ENCODE peak calls at places on chromosomes 1 and 21, in nine cellular contexts. B, W, S, P, A, F, R, O and Y are unnamed samples.
A peak's percentile ranks its signal among the peaks of the same experiment; 100 is the strongest.

GRCh38 chr1:90833497-90834087 is 116.5 kb upstream of the BARHL2 start:
- DNase-seq in S (no peak), O (no peak), P (no peak), W (no peak), F (no peak), R (no peak), B (no peak), A (no peak), Y (no peak)

GRCh38 chr21:43754948-43755781 is 20.9 kb downstream of the CSTB start:
- DNase-seq in O (no peak), B (no peak), P (no peak), R (no peak), F (no peak), A (no peak), W (no peak), S (no peak), Y (no peak)

GRCh38 chr1:197467881-197468280 is 199.8 kb downstream of the CRB1 start:
- DNase-seq in R (no peak), F (no peak), W (no peak), A (peak; percentile 81), B (no peak), S (peak; percentile 37), O (no peak), P (no peak), Y (no peak)

GRCh38 chr1:47752048-47752451 is 245.1 kb downstream of the TRABD2B start:
- DNase-seq in R (no peak), F (peak; percentile 58), W (no peak), S (no peak), A (peak; percentile 20), O (no peak), P (no peak), B (no peak), Y (no peak)

GRCh38 chr1:27087371-27087941 is 67.5 kb downstream of the SLC9A1 start:
- DNase-seq in A (no peak), P (no peak), R (no peak), F (no peak), B (no peak), S (no peak), O (no peak), W (no peak), Y (no peak)

GRCh38 chr1:84688461-84689061 is 1.7 kb downstream of the SSX2IP start:
- DNase-seq in F (no peak), O (no peak), A (peak; percentile 58), B (no peak), R (no peak), S (no peak), W (no peak), P (no peak), Y (no peak)

GRCh38 chr1:206766251-206766856 is 4.2 kb upstream of the IL19 start:
- DNase-seq in W (no peak), R (peak; percentile 16), A (peak; percentile 72), S (peak; percentile 78), F (peak; percentile 69), O (peak; percentile 59), B (peak; percentile 92), P (no peak), Y (peak; percentile 87)

GRCh38 chr1:15876357-15876756 is 28.9 kb downstream of the SPEN start:
- DNase-seq in W (no peak), O (no peak), B (no peak), S (peak; percentile 12), P (peak; percentile 69), F (peak; percentile 15), A (no peak), R (no peak), Y (no peak)

DNA sequence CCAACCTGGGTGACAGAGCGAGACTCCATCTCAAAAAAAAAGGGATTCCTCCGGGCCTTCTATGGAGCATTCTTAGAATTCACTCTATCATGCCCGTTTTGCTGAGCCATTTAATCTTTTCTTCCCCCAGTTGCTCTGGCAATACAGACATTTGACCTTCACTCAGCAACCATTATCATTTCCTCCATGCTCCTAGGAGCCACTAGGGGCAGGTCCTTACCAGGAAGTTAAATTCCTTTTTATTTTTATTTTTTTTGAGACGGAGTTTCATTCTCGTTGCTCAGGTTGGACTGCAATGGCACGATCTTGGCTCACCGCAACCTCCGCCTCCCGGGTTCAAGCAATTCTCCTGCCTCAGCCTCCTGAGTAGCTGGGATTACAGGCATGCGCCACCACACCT is 9.7 kb upstream of the CGN start:
- DNase-seq in B (no peak), R (no peak), A (no peak), F (peak; percentile 48), O (no peak), P (no peak), W (no peak), S (no peak), Y (no peak)
- TF ChIP-seq CTCF in B (peak; percentile 14), R (peak; percentile 26), A (peak; percentile 40), F (no peak), O (no peak), P (no peak), W (peak; percentile 37), S (peak; percentile 40), Y (no peak)

DNA sequence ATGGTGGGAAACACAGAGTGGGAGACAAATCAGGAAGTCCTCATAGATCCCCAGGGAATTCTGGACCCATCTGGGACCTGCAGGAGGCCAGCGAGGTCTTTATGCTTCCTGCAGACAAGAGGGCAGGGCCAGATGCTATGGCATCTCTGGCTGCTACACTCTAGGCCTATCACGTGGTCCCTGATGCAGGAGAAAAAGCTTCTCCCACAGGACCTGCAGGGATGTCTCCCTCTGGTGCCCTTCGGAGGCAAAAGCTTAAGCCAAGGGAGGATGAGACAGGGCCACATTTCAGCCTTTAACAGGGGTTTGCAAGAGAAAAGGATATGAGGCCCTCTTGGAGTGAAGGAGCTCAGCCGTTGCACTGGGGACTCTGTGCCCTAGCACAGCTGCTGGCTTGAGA is 243.0 kb downstream of the C1orf94 start:
- DNase-seq in R (no peak), B (no peak), S (no peak), A (peak; percentile 9), F (no peak), P (peak; percentile 57), O (no peak), W (no peak), Y (no peak)
- TF ChIP-seq CTCF in R (no peak), B (no peak), S (no peak), A (peak; percentile 15), F (no peak), P (no peak), O (no peak), W (peak; percentile 15), Y (no peak)

GRCh38 chr1:32201011-32201855 is 838 bp downstream of the CCDC28B start:
- DNase-seq in F (peak; percentile 78), B (no peak), S (peak; percentile 42), P (peak; percentile 61), A (peak; percentile 55), R (no peak), O (peak; percentile 81), W (peak; percentile 38), Y (peak; percentile 78)
- TF ChIP-seq CTCF in F (peak; percentile 15), B (peak; percentile 17), S (peak; percentile 38), P (no peak), A (no peak), R (no peak), O (no peak), W (peak; percentile 15), Y (no peak)

DNA sequence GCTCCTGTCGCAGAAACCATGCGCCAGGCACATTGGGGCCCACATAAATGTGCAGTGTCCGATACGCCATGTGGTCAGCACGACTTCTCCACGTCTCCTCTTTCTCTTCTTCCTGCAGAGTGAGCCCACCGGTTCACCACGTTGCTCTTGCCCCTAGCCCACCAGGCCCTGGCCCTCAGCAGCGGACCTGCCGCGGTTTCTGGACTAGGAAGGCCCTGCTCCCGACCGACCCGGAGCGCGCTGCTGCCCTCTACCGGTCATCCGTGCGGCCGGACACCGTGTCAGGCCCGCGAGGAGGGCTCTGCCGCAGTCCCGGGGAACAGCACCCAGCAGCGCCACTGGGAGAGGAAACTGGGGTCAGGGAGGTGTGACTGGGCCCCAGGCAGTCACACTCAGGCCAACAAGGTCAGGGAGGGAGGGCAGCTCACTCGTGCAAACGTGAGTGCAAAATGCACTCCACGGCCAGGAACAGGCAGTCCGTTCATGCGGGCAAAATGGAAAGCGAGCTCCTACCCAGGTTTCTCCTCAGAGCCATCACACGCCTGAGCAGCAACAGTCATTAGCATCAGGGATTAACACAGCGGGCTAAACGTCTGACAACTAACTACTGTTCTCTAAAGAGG is 13.7 kb downstream of the TLR5 start:
- DNase-seq in W (peak; percentile 83), S (peak; percentile 25), O (peak; percentile 50), A (peak; percentile 46), B (no peak), R (peak; percentile 67), P (peak; percentile 88), F (peak; percentile 78), Y (peak; percentile 74)
- TF ChIP-seq CTCF in W (peak; percentile 93), S (peak; percentile 94), O (peak; percentile 83), A (peak; percentile 89), B (peak; percentile 98), R (peak; percentile 54), P (peak; percentile 81), F (peak; percentile 93), Y (peak; percentile 91)

GRCh38 chr1:225882008-225882698 is at the start of gene TMEM63A:
- DNase-seq in S (peak; percentile 76), B (no peak), P (peak; percentile 94), A (peak; percentile 86), O (peak; percentile 91), F (peak; percentile 94), W (peak; percentile 90), R (peak; percentile 95), Y (peak; percentile 97)

GRCh38 chr1:225880636-225881035 is 1.5 kb downstream of the TMEM63A start:
- DNase-seq in A (no peak), P (no peak), S (no peak), W (no peak), F (no peak), R (no peak), B (no peak), O (no peak), Y (no peak)

GRCh38 chr1:225880210-225880584 is 2.0 kb downstream of the TMEM63A start:
- DNase-seq in S (no peak), B (no peak), O (no peak), F (no peak), R (no peak), P (no peak), A (no peak), W (no peak), Y (no peak)

GRCh38 chr1:225882699-225883615 is 777 bp upstream of the TMEM63A start:
- DNase-seq in A (peak; percentile 41), P (peak; percentile 42), W (peak; percentile 37), R (peak; percentile 62), F (peak; percentile 65), B (no peak), S (no peak), O (peak; percentile 31), Y (peak; percentile 89)

DNA sequence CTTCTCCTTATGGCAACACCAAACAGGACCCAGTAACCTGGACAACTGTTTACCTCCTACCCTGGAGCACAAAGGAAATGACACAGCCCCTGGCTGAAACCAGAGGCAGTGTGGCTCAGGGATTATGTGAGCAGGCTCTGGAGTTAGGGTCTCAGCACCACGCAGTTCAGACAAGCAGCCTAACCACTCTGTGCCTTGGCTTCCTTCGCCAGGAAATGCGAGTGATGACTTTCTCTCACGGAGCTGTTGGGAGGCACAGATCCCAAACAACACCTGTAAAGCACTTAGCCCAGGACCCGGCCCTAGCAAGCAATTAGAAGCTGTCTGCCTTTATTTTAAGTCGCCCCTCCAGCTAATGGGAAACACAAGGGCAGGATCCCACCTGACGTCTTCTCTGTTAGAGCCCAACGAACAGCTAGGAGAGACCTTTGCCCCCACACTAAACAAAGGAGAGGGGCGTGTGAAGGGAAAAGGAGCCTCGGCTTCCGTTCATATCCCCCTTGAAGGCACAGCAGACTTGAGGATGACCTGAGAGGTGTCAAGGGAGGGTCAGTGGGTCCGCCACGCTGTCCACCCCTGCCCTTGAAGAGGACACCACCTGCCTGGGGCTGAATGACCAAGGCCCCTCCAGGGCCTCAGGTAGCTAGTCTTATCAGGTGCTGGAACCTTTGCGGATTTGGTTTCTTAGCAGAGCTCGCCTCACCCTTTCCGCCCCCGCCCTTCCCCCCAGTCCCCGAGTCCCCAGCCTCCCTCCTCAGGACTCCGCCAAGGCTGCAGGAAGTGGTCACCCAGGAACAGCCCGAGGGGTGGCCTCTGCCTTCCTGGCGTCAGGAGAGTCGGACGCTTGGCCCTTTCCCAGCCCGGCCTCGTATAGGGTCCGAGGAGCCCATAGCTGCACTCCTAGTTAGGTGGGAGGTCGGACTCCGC is 836 bp downstream of the TMEM63A start:
- DNase-seq in W (no peak), O (peak; percentile 58), A (no peak), B (no peak), F (peak; percentile 74), S (no peak), P (peak; percentile 34), R (peak; percentile 73), Y (peak; percentile 87)
- TF ChIP-seq CTCF in W (no peak), O (no peak), A (no peak), B (no peak), F (no peak), S (no peak), P (no peak), R (no peak), Y (no peak)